ENCODE peak calls at places on chromosomes 5 and 9, in nine cellular contexts. D is anterior cingulate cortex; K is activated CD4-positive, alpha-beta memory T cell treated with anti-CD3 and anti-CD28 coated beads, Interleukin-2, amount 10 ng/mL, durations not matched to agents 7 days and 5 days; P is stimulated activated CD8-positive, alpha-beta memory T cell treated with anti-CD3 and anti-CD28 coated beads, Interleukin-15, amount 100 ng/mL, for 4 hours; I is mucosa of descending colon; X is epithelial cell of esophagus; S is NAMALWA; B is aorta; A is ELF-1. F is an unnamed sample.

GRCh38 chr5:58462623-58463230 is 2.8 kb upstream of the PLK2 start:
- DNase-seq in D (peak; percentile 7), X (peak; percentile 77), B (no peak), S (peak; percentile 54), P (no peak), A (peak; percentile 23), I (no peak), K (peak; percentile 36), F (peak; percentile 58)

GRCh38 chr5:54883374-54884194 is 101.8 kb downstream of the ESM1 start:
- DNase-seq in K (no peak), X (peak; percentile 64), I (peak; percentile 58), S (no peak), D (no peak), A (peak; percentile 78), P (no peak), B (peak; percentile 69), F (peak; percentile 83)

GRCh38 chr9:97059661-97060060 is 20.7 kb upstream of the CTSV start:
- DNase-seq in I (no peak), S (no peak), A (no peak), B (no peak), X (peak; percentile 90), D (no peak), K (no peak), P (no peak), F (no peak)

GRCh38 chr9:96253059-96253696 is 48.8 kb downstream of the HSD17B3 start:
- DNase-seq in K (no peak), B (no peak), A (no peak), X (no peak), D (no peak), S (peak; percentile 78), I (no peak), P (no peak), F (peak; percentile 36)

GRCh38 chr5:84885479-84886258 is 501.0 kb upstream of the EDIL3 start:
- DNase-seq in B (peak; percentile 49), P (no peak), D (no peak), S (no peak), I (no peak), K (no peak), A (no peak), X (peak; percentile 71), F (peak; percentile 30)

GRCh38 chr5:21613971-21614488 is 1239.1 kb downstream of the CDH12 start:
- DNase-seq in X (no peak), A (peak; percentile 28), K (no peak), I (no peak), S (no peak), D (no peak), P (no peak), B (no peak), F (peak; percentile 61)

GRCh38 chr5:176870110-176870591 is 29.0 kb downstream of the HK3 start:
- DNase-seq in B (no peak), S (peak; percentile 36), D (no peak), I (no peak), P (no peak), A (peak; percentile 85), X (peak; percentile 32), K (no peak), F (peak; percentile 70)

GRCh38 chr5:6849569-6849968 is 136.3 kb downstream of the TENT4A start:
- DNase-seq in I (no peak), S (no peak), K (no peak), D (no peak), P (no peak), A (no peak), X (no peak), B (no peak), F (no peak)

GRCh38 chr5:103612545-103612944 is 50.0 kb upstream of the NUDT12 start:
- DNase-seq in P (no peak), X (no peak), I (no peak), D (no peak), K (no peak), B (no peak), S (no peak), A (no peak), F (peak; percentile 11)

GRCh38 chr9:26058111-26058895 is 380.1 kb upstream of the TUSC1 start:
- DNase-seq in D (no peak), P (no peak), I (no peak), X (peak; percentile 7), S (no peak), K (no peak), A (no peak), B (no peak), F (no peak)

GRCh38 chr5:78345485-78345884 is 14.9 kb upstream of the SCAMP1 start:
- DNase-seq in K (no peak), A (no peak), I (no peak), S (no peak), P (no peak), X (peak; percentile 18), B (no peak), D (no peak), F (no peak)

GRCh38 chr9:110426052-110426709 is 88.5 kb upstream of the TXNDC8 start:
- DNase-seq in B (no peak), I (no peak), A (no peak), S (no peak), K (no peak), X (peak; percentile 52), D (no peak), P (no peak), F (no peak)

GRCh38 chr9:2603621-2604020 is 18.0 kb upstream of the VLDLR start:
- DNase-seq in I (no peak), B (no peak), P (no peak), D (no peak), K (no peak), X (no peak), S (no peak), A (no peak), F (no peak)

GRCh38 chr5:173035904-173036707 is 20.0 kb upstream of the CREBRF start:
- DNase-seq in B (no peak), K (peak; percentile 20), S (no peak), I (no peak), X (no peak), P (no peak), A (no peak), D (no peak), F (no peak)

GRCh38 chr5:138725885-138726457 is 27.3 kb upstream of the CTNNA1 start:
- DNase-seq in A (no peak), X (no peak), K (no peak), I (no peak), B (no peak), S (no peak), D (no peak), P (no peak), F (no peak)

GRCh38 chr5:22344000-22344399 is 509.1 kb downstream of the CDH12 start:
- DNase-seq in S (no peak), P (no peak), I (no peak), X (no peak), B (no peak), D (no peak), A (no peak), K (no peak), F (no peak)

GRCh38 chr5:134411546-134412266 is at the start of gene CDKN2AIPNL:
- DNase-seq in B (peak; percentile 94), X (peak; percentile 91), P (peak; percentile 82), D (peak; percentile 91), K (peak; percentile 91), I (peak; percentile 95), A (peak; percentile 91), S (peak; percentile 87), F (peak; percentile 93)

F was measured in mesendoderm.